ENCODE peak calls at places on chromosome 6, in five cellular contexts. B, V, K, U and S are unnamed samples.

GRCh38 chr6:116447052-116447451 is 14.1 kb upstream of the CALHM6 start:
- DNase-seq in B (no peak), V (no peak), K (no peak), U (no peak), S (no peak)

GRCh38 chr6:64815718-64816117 is 891.3 kb downstream of the EYS start:
- DNase-seq in B (no peak), V (peak), K (no peak), U (no peak), S (no peak)

GRCh38 chr6:127554435-127555006 is 22.5 kb upstream of the C6orf58 start:
- DNase-seq in B (peak), V (no peak), K (peak), U (no peak), S (peak)

GRCh38 chr6:169692516-169692915 is 9.3 kb downstream of the WDR27 start:
- DNase-seq in B (no peak), V (peak), K (no peak), U (no peak), S (no peak)

GRCh38 chr6:142901616-142902015 is 43.4 kb downstream of the HIVEP2 start:
- DNase-seq in B (no peak), V (no peak), K (no peak), U (no peak), S (no peak)

GRCh38 chr6:81031429-81031828 is 721.1 kb downstream of the TENT5A start:
- DNase-seq in B (no peak), V (no peak), K (no peak), U (no peak), S (no peak)

GRCh38 chr6:166582258-166582657 is 4.2 kb downstream of the RAMACL start:
- DNase-seq in B (no peak), V (no peak), K (no peak), U (no peak), S (no peak)

GRCh38 chr6:15073344-15073789 is 172.5 kb upstream of the JARID2 start:
- DNase-seq in B (no peak), V (no peak), K (no peak), U (no peak), S (no peak)

GRCh38 chr6:19312291-19312978 is 524.7 kb upstream of the ID4 start:
- DNase-seq in B (no peak), V (no peak), K (peak), U (no peak), S (no peak)

GRCh38 chr6:52407467-52407866 is 12.7 kb upstream of the EFHC1 start:
- DNase-seq in B (no peak), V (peak), K (no peak), U (no peak), S (peak)